ENCODE peak calls at places on chromosomes 3 and 15, in five cellular contexts. E, V, K, J and R are unnamed samples.

GRCh38 chr3:183378008-183378407 is 50.4 kb downstream of the MCF2L2 start:
- DNase-seq in J (no peak), E (no peak), V (no peak), K (no peak), R (no peak)

GRCh38 chr3:154540950-154541604 is 111.1 kb upstream of the GPR149 start:
- DNase-seq in E (no peak), J (no peak), V (no peak), K (no peak), R (no peak)

GRCh38 chr15:45276851-45277250 is 24.8 kb downstream of the SLC28A2 start:
- DNase-seq in V (peak), K (no peak), J (peak), E (no peak), R (peak)

GRCh38 chr3:143122089-143122430 is 2.5 kb downstream of the CHST2 start:
- DNase-seq in K (no peak), V (no peak), E (no peak), J (no peak), R (no peak)

GRCh38 chr15:59133921-59134427 is 29.0 kb downstream of the CCNB2 start:
- DNase-seq in E (no peak), K (no peak), J (no peak), V (no peak), R (no peak)

GRCh38 chr3:133938770-133939495 is 43.3 kb upstream of the RAB6B start:
- DNase-seq in V (no peak), E (no peak), J (no peak), K (no peak), R (peak)

GRCh38 chr3:168973897-168974296 is 689.6 kb downstream of the MECOM start:
- DNase-seq in K (no peak), V (no peak), E (no peak), J (no peak), R (no peak)

GRCh38 chr15:62769604-62770003 is 272.9 kb upstream of the TPM1 start:
- DNase-seq in K (peak), V (no peak), J (no peak), E (no peak), R (no peak)

GRCh38 chr15:31488437-31489204 is 162.0 kb downstream of the KLF13 start:
- DNase-seq in J (peak), E (peak), V (peak), K (peak), R (peak)

GRCh38 chr3:13245579-13245978 is 172.3 kb upstream of the IQSEC1 start:
- DNase-seq in V (no peak), E (no peak), J (no peak), K (no peak), R (no peak)

GRCh38 chr3:32440481-32441350 is 49.1 kb downstream of the CMTM7 start:
- DNase-seq in V (no peak), J (no peak), E (no peak), K (no peak), R (no peak)

GRCh38 chr15:59501531-59502113 is 63.6 kb downstream of the FAM81A start:
- DNase-seq in E (peak), K (peak), J (no peak), V (peak), R (peak)

GRCh38 chr3:19960670-19961069 is 13.8 kb downstream of the RAB5A start:
- DNase-seq in V (no peak), E (no peak), J (no peak), K (no peak), R (no peak)

GRCh38 chr3:100401674-100402036 is 316 bp downstream of the LNP1 start:
- DNase-seq in V (peak), K (no peak), E (no peak), J (no peak), R (no peak)

GRCh38 chr3:99319450-99319849 is 318.9 kb upstream of the COL8A1 start:
- DNase-seq in K (no peak), J (no peak), V (no peak), E (no peak), R (no peak)

GRCh38 chr3:61858054-61858453 is 296.7 kb downstream of the PTPRG start:
- DNase-seq in K (peak), E (no peak), V (peak), J (no peak), R (no peak)

GRCh38 chr15:42858999-42859789 is 61.4 kb downstream of the TTBK2 start:
- DNase-seq in E (no peak), V (no peak), J (no peak), K (no peak), R (no peak)

GRCh38 chr3:52093751-52094525 is 37.6 kb upstream of the DUSP7 start:
- DNase-seq in V (no peak), K (no peak), J (no peak), E (no peak), R (no peak)

GRCh38 chr3:194928831-194929594 is 243.3 kb downstream of the FAM43A start:
- DNase-seq in J (no peak), K (peak), V (no peak), E (peak), R (no peak)

GRCh38 chr3:123657111-123657510 is 72.3 kb upstream of the HACD2 start:
- DNase-seq in K (no peak), V (no peak), E (no peak), J (no peak), R (no peak)

GRCh38 chr15:70406624-70407390 is 309.1 kb upstream of the TLE3 start:
- DNase-seq in J (no peak), V (no peak), K (no peak), E (no peak), R (no peak)

GRCh38 chr15:19987389-19988048 is 554.1 kb downstream of the GOLGA6L6 start:
- DNase-seq in V (peak), E (no peak), K (no peak), J (no peak), R (no peak)

GRCh38 chr15:56491110-56491722 is 26.3 kb upstream of the MNS1 start:
- DNase-seq in J (peak), K (peak), E (peak), V (peak), R (peak)
- TF ChIP-seq JUND in J (no peak), K (no peak), E (no peak), V (no peak), R (no peak)

GRCh38 chr3:30286007-30286669 is 320.3 kb upstream of the TGFBR2 start:
- DNase-seq in E (no peak), V (peak), J (no peak), K (peak), R (no peak)
- TF ChIP-seq JUND in E (no peak), V (peak), J (no peak), K (peak), R (no peak)

DNA sequence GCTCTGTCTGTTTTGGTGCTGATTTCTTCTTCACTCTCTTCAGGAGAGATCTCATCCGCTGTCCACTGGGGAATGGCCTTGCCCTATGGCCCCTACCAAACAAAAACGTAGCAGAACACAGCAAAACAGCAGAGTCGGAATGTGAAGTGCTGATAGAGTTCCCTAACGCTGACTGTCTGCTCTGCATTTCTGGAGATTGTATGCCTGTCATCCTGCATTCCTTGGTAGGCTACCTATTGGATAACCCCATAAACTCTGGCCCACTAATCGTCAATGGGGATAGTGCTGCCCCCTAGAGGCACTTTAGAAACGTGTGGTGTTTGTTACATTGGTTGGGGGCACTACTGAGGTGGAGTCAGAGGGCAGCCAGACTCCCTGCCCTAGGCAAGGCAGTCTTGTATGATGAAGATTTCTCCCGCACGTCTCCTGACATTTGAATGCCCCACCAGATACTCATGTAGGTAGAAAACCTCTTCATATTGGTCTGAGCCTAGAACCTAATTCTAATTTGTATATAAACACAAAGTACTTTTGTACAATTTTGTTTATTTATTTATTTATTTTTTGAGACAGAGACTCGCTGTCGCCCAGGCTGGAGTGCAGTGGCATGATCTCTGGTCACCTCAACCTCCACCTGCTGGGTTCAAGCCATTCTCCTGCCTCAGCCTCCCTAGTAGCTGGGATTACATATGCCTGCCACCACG is 15.6 kb upstream of the MAGEF1 start:
- DNase-seq in E (peak), K (peak), V (peak), J (no peak), R (peak)
- TF ChIP-seq JUND in E (no peak), K (no peak), V (no peak), J (no peak), R (no peak)

GRCh38 chr15:66943456-66944095 is 121.8 kb upstream of the SMAD3 start:
- DNase-seq in E (no peak), J (no peak), V (no peak), K (no peak), R (peak)

GRCh38 chr15:66941231-66941711 is 124.1 kb upstream of the SMAD3 start:
- DNase-seq in V (no peak), J (no peak), E (no peak), K (no peak), R (no peak)

GRCh38 chr15:66942649-66943390 is 122.6 kb upstream of the SMAD3 start:
- DNase-seq in J (no peak), K (no peak), V (no peak), E (no peak), R (no peak)

GRCh38 chr15:66940368-66940767 is 125.0 kb upstream of the SMAD3 start:
- DNase-seq in K (no peak), E (no peak), J (peak), V (no peak), R (no peak)

DNA sequence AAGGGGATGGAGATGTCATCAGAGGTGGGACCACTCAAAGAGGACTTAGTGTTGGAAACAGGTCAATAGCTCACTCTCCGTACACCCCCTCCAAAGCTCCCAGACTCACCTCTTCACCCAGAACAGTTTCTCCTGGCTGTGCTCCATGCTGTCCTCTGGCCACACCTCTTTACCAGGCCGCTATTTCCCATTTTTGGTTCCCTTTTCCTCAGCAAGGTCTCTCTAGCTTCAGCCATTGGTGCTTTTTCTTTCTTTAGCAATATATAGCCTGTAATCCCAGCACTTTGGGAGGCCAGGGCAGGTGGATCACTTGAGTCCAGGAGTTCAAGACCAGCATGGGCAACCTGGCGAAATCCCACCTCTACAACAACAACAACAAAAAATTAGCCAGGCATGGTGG is 123.6 kb upstream of the SMAD3 start:
- DNase-seq in E (no peak), K (no peak), J (no peak), V (no peak), R (no peak)
- TF ChIP-seq JUND in E (no peak), K (no peak), J (no peak), V (no peak), R (no peak)

GRCh38 chr3:158788446-158788845 is 13.4 kb upstream of the MFSD1 start:
- DNase-seq in V (no peak), J (no peak), E (no peak), K (no peak), R (no peak)
- TF ChIP-seq JUND in V (no peak), J (no peak), E (no peak), K (no peak), R (no peak)

GRCh38 chr15:50685976-50686467 is 575 bp downstream of the TRPM7 start:
- DNase-seq in E (peak), K (no peak), J (peak), V (peak), R (peak)
- TF ChIP-seq JUND in E (no peak), K (no peak), J (no peak), V (no peak), R (no peak)

GRCh38 chr3:44995142-44995770 is 19.2 kb downstream of the EXOSC7 start:
- DNase-seq in K (no peak), J (no peak), E (no peak), V (peak), R (no peak)
- TF ChIP-seq JUND in K (no peak), J (no peak), E (no peak), V (no peak), R (no peak)

GRCh38 chr3:105402287-105402801 is 35.6 kb downstream of the ALCAM start:
- DNase-seq in E (no peak), V (no peak), J (no peak), K (peak), R (no peak)
- TF ChIP-seq JUND in E (no peak), V (no peak), J (no peak), K (peak), R (no peak)